ENCODE peak calls at places on chromosomes 6 and 20, in six cellular contexts. M, Y, H, G, V and B are unnamed samples.

GRCh38 chr20:35491823-35492222 is 36.4 kb downstream of the CEP250 start:
- DNase-seq in M (no peak), Y (no peak), H (no peak), G (no peak), V (no peak), B (no peak)

GRCh38 chr6:25486580-25486979 is 165.4 kb upstream of the SCGN start:
- DNase-seq in M (no peak), Y (no peak), H (no peak), G (no peak), V (no peak), B (no peak)

GRCh38 chr6:71406871-71407860 is 118.6 kb downstream of the OGFRL1 start:
- DNase-seq in M (no peak), Y (no peak), H (peak; percentile 64), G (peak; percentile 12), V (no peak), B (no peak)

GRCh38 chr6:56038764-56039163 is 163.4 kb upstream of the BMP5 start:
- DNase-seq in M (no peak), Y (no peak), H (no peak), G (no peak), V (no peak), B (no peak)

GRCh38 chr20:40908311-40908710 is 120.3 kb upstream of the TOP1 start:
- DNase-seq in M (no peak), Y (no peak), H (no peak), G (no peak), V (no peak), B (no peak)

GRCh38 chr20:57973886-57974285 is 254.6 kb downstream of the ANKRD60 start:
- DNase-seq in M (no peak), Y (no peak), H (no peak), G (no peak), V (no peak), B (no peak)

GRCh38 chr20:58877374-58878360 is 25.2 kb downstream of the GNAS start:
- DNase-seq in M (peak; percentile 42), Y (no peak), H (peak; percentile 62), G (no peak), V (no peak), B (no peak)

GRCh38 chr20:10853176-10853575 is 179.4 kb upstream of the JAG1 start:
- DNase-seq in M (no peak), Y (no peak), H (no peak), G (no peak), V (no peak), B (no peak)

GRCh38 chr6:57130784-57131183 is 40.8 kb downstream of the ZNF451 start:
- DNase-seq in M (no peak), Y (no peak), H (no peak), G (no peak), V (no peak), B (no peak)

GRCh38 chr20:49765846-49766541 is 46.6 kb upstream of the SLC9A8 start:
- DNase-seq in M (no peak), Y (no peak), H (no peak), G (no peak), V (peak; percentile 70), B (no peak)

GRCh38 chr6:118122801-118123200 is 215.7 kb downstream of the SLC35F1 start:
- DNase-seq in M (no peak), Y (no peak), H (no peak), G (no peak), V (no peak), B (no peak)